ENCODE peak calls at places on chromosomes 16 and 17, in six cellular contexts. One of them, this sample, is unnamed.

GRCh38 chr17:5381542-5381941 is 37.9 kb downstream of the NUP88 start:
- DNase-seq in IMR-90: peak; percentile 34
- DNase-seq in mesendoderm: no peak
- DNase-seq in GM23248: peak; percentile 70
- DNase-seq in fibroblast of lung: peak; percentile 24
- DNase-seq in mammary epithelial cell: peak; percentile 28
- DNase-seq in this sample: peak; percentile 8

GRCh38 chr17:38733315-38734234 is 3.4 kb downstream of the CISD3 start:
- DNase-seq in IMR-90: no peak
- DNase-seq in mesendoderm: peak; percentile 62
- DNase-seq in GM23248: no peak
- DNase-seq in fibroblast of lung: no peak
- DNase-seq in mammary epithelial cell: no peak
- DNase-seq in this sample: no peak

GRCh38 chr17:57697197-57697596 is 47.9 kb downstream of the CCDC182 start:
- DNase-seq in IMR-90: no peak
- DNase-seq in mesendoderm: no peak
- DNase-seq in GM23248: no peak
- DNase-seq in fibroblast of lung: no peak
- DNase-seq in mammary epithelial cell: no peak
- DNase-seq in this sample: no peak

GRCh38 chr16:68644715-68645493 is at the start of gene CDH3:
- DNase-seq in IMR-90: no peak
- DNase-seq in mesendoderm: peak; percentile 87
- DNase-seq in GM23248: peak; percentile 64
- DNase-seq in fibroblast of lung: no peak
- DNase-seq in mammary epithelial cell: peak; percentile 97
- DNase-seq in this sample: peak; percentile 27

GRCh38 chr17:32490101-32490482 is 3.3 kb downstream of the CDK5R1 start:
- DNase-seq in IMR-90: no peak
- DNase-seq in mesendoderm: peak; percentile 22
- DNase-seq in GM23248: no peak
- DNase-seq in fibroblast of lung: no peak
- DNase-seq in mammary epithelial cell: no peak
- DNase-seq in this sample: no peak

GRCh38 chr16:19696312-19696711 is 21.7 kb downstream of the KNOP1 start:
- DNase-seq in IMR-90: peak; percentile 88
- DNase-seq in mesendoderm: no peak
- DNase-seq in GM23248: peak; percentile 88
- DNase-seq in fibroblast of lung: peak; percentile 93
- DNase-seq in mammary epithelial cell: peak; percentile 38
- DNase-seq in this sample: peak; percentile 68

GRCh38 chr16:68596266-68596665 is 48.8 kb upstream of the CDH3 start:
- DNase-seq in IMR-90: no peak
- DNase-seq in mesendoderm: no peak
- DNase-seq in GM23248: no peak
- DNase-seq in fibroblast of lung: no peak
- DNase-seq in mammary epithelial cell: no peak
- DNase-seq in this sample: no peak

GRCh38 chr17:32504166-32504990 is 17.6 kb downstream of the CDK5R1 start:
- DNase-seq in IMR-90: no peak
- DNase-seq in mesendoderm: peak; percentile 51
- DNase-seq in GM23248: peak; percentile 31
- DNase-seq in fibroblast of lung: no peak
- DNase-seq in mammary epithelial cell: no peak
- DNase-seq in this sample: no peak

GRCh38 chr17:18217412-18218015 is 7.9 kb upstream of the LLGL1 start:
- DNase-seq in IMR-90: peak; percentile 45
- DNase-seq in mesendoderm: peak; percentile 70
- DNase-seq in GM23248: peak; percentile 67
- DNase-seq in fibroblast of lung: peak; percentile 51
- DNase-seq in mammary epithelial cell: peak; percentile 34
- DNase-seq in this sample: peak; percentile 83

GRCh38 chr16:72938426-72939164 is 109.3 kb downstream of the ZFHX3 start:
- DNase-seq in IMR-90: peak; percentile 93
- DNase-seq in mesendoderm: no peak
- DNase-seq in GM23248: peak; percentile 97
- DNase-seq in fibroblast of lung: peak; percentile 94
- DNase-seq in mammary epithelial cell: peak; percentile 32
- DNase-seq in this sample: peak; percentile 12

GRCh38 chr17:17198281-17198680 is 7.9 kb downstream of the PLD6 start:
- DNase-seq in IMR-90: no peak
- DNase-seq in mesendoderm: no peak
- DNase-seq in GM23248: peak; percentile 26
- DNase-seq in fibroblast of lung: no peak
- DNase-seq in mammary epithelial cell: no peak
- DNase-seq in this sample: no peak

GRCh38 chr17:39950871-39951348 is 11.9 kb upstream of the GSDMA start:
- DNase-seq in IMR-90: no peak
- DNase-seq in mesendoderm: no peak
- DNase-seq in GM23248: no peak
- DNase-seq in fibroblast of lung: peak; percentile 12
- DNase-seq in mammary epithelial cell: no peak
- DNase-seq in this sample: no peak

GRCh38 chr16:47142469-47143328 is 1.0 kb downstream of the NETO2 start:
- DNase-seq in IMR-90: peak; percentile 44
- DNase-seq in mesendoderm: peak; percentile 68
- DNase-seq in GM23248: peak; percentile 61
- DNase-seq in fibroblast of lung: peak; percentile 60
- DNase-seq in mammary epithelial cell: peak; percentile 33
- DNase-seq in this sample: peak; percentile 70

GRCh38 chr16:61194573-61194972 is 841.7 kb downstream of the CDH8 start:
- DNase-seq in IMR-90: no peak
- DNase-seq in mesendoderm: no peak
- DNase-seq in GM23248: no peak
- DNase-seq in fibroblast of lung: no peak
- DNase-seq in mammary epithelial cell: no peak
- DNase-seq in this sample: no peak

GRCh38 chr17:73343168-73343634 is 31.4 kb upstream of the CDC42EP4 start:
- DNase-seq in IMR-90: peak; percentile 88
- DNase-seq in mesendoderm: peak; percentile 96
- DNase-seq in GM23248: peak; percentile 90
- DNase-seq in fibroblast of lung: peak; percentile 86
- DNase-seq in mammary epithelial cell: peak; percentile 64
- DNase-seq in this sample: peak; percentile 94

GRCh38 chr17:73297934-73298861 is 13.6 kb downstream of the CDC42EP4 start:
- DNase-seq in IMR-90: no peak
- DNase-seq in mesendoderm: peak; percentile 28
- DNase-seq in GM23248: no peak
- DNase-seq in fibroblast of lung: no peak
- DNase-seq in mammary epithelial cell: no peak
- DNase-seq in this sample: no peak

GRCh38 chr17:5210091-5210490 is 18.4 kb upstream of the ZNF594 start:
- DNase-seq in IMR-90: no peak
- DNase-seq in mesendoderm: no peak
- DNase-seq in GM23248: no peak
- DNase-seq in fibroblast of lung: no peak
- DNase-seq in mammary epithelial cell: no peak
- DNase-seq in this sample: no peak

GRCh38 chr17:4565209-4566141 is 5.1 kb upstream of the GGT6 start:
- DNase-seq in IMR-90: peak; percentile 75
- DNase-seq in mesendoderm: peak; percentile 89
- DNase-seq in GM23248: peak; percentile 90
- DNase-seq in fibroblast of lung: peak; percentile 83
- DNase-seq in mammary epithelial cell: peak; percentile 61
- DNase-seq in this sample: peak; percentile 93

GRCh38 chr17:32772453-32773025 is 104.4 kb downstream of the MYO1D start:
- DNase-seq in IMR-90: no peak
- DNase-seq in mesendoderm: no peak
- DNase-seq in GM23248: no peak
- DNase-seq in fibroblast of lung: no peak
- DNase-seq in mammary epithelial cell: peak; percentile 2
- DNase-seq in this sample: no peak

GRCh38 chr17:43994272-43995149 is 9.9 kb upstream of the NAGS start:
- DNase-seq in IMR-90: peak; percentile 37
- DNase-seq in mesendoderm: peak; percentile 62
- DNase-seq in GM23248: peak; percentile 82
- DNase-seq in fibroblast of lung: peak; percentile 63
- DNase-seq in mammary epithelial cell: peak; percentile 28
- DNase-seq in this sample: peak; percentile 88

GRCh38 chr17:16068323-16068722 is 68.7 kb downstream of the TTC19 start:
- DNase-seq in IMR-90: peak; percentile 17
- DNase-seq in mesendoderm: no peak
- DNase-seq in GM23248: peak; percentile 56
- DNase-seq in fibroblast of lung: peak; percentile 28
- DNase-seq in mammary epithelial cell: no peak
- DNase-seq in this sample: peak; percentile 17

GRCh38 chr17:66989076-66989475 is 24.6 kb downstream of the CACNG4 start:
- DNase-seq in IMR-90: no peak
- DNase-seq in mesendoderm: no peak
- DNase-seq in GM23248: no peak
- DNase-seq in fibroblast of lung: no peak
- DNase-seq in mammary epithelial cell: no peak
- DNase-seq in this sample: no peak

GRCh38 chr17:69448431-69449102 is 34.1 kb downstream of the MAP2K6 start:
- DNase-seq in IMR-90: no peak
- DNase-seq in mesendoderm: peak; percentile 98
- DNase-seq in GM23248: no peak
- DNase-seq in fibroblast of lung: no peak
- DNase-seq in mammary epithelial cell: no peak
- DNase-seq in this sample: peak; percentile 4

GRCh38 chr17:4162775-4163498 is 19.9 kb downstream of the CYB5D2 start:
- DNase-seq in IMR-90: peak; percentile 13
- DNase-seq in mesendoderm: no peak
- DNase-seq in GM23248: no peak
- DNase-seq in fibroblast of lung: peak; percentile 24
- DNase-seq in mammary epithelial cell: no peak
- DNase-seq in this sample: peak; percentile 29

GRCh38 chr16:69417537-69418199 is 6.8 kb upstream of the CYB5B start:
- DNase-seq in IMR-90: no peak
- DNase-seq in mesendoderm: peak; percentile 97
- DNase-seq in GM23248: peak; percentile 65
- DNase-seq in fibroblast of lung: peak; percentile 51
- DNase-seq in mammary epithelial cell: no peak
- DNase-seq in this sample: peak; percentile 62

GRCh38 chr16:66324785-66325184 is 41.7 kb upstream of the CDH5 start:
- DNase-seq in IMR-90: no peak
- DNase-seq in mesendoderm: peak; percentile 80
- DNase-seq in GM23248: peak; percentile 53
- DNase-seq in fibroblast of lung: no peak
- DNase-seq in mammary epithelial cell: no peak
- DNase-seq in this sample: no peak

GRCh38 chr16:21302898-21303528 is 24.9 kb upstream of the CRYM start:
- DNase-seq in IMR-90: peak; percentile 93
- DNase-seq in mesendoderm: peak; percentile 11
- DNase-seq in GM23248: peak; percentile 91
- DNase-seq in fibroblast of lung: peak; percentile 89
- DNase-seq in mammary epithelial cell: peak; percentile 99
- DNase-seq in this sample: peak; percentile 66

GRCh38 chr17:80760501-80760900 is 215.9 kb downstream of the RPTOR start:
- DNase-seq in IMR-90: no peak
- DNase-seq in mesendoderm: no peak
- DNase-seq in GM23248: no peak
- DNase-seq in fibroblast of lung: no peak
- DNase-seq in mammary epithelial cell: no peak
- DNase-seq in this sample: no peak

GRCh38 chr16:68362314-68362913 is 51.6 kb downstream of the PRMT7 start:
- DNase-seq in IMR-90: no peak
- DNase-seq in mesendoderm: no peak
- DNase-seq in GM23248: no peak
- DNase-seq in fibroblast of lung: no peak
- DNase-seq in mammary epithelial cell: no peak
- DNase-seq in this sample: peak; percentile 7

GRCh38 chr16:50371936-50372595 is 3.3 kb upstream of the BRD7 start:
- DNase-seq in IMR-90: no peak
- DNase-seq in mesendoderm: peak; percentile 47
- DNase-seq in GM23248: peak; percentile 55
- DNase-seq in fibroblast of lung: peak; percentile 21
- DNase-seq in mammary epithelial cell: no peak
- DNase-seq in this sample: peak; percentile 27

GRCh38 chr17:21058098-21058893 is 15.5 kb upstream of the USP22 start:
- DNase-seq in IMR-90: peak; percentile 45
- DNase-seq in mesendoderm: peak; percentile 68
- DNase-seq in GM23248: peak; percentile 80
- DNase-seq in fibroblast of lung: peak; percentile 13
- DNase-seq in mammary epithelial cell: peak; percentile 9
- DNase-seq in this sample: peak; percentile 51
- H3K9ac ChIP-seq in IMR-90: no peak overlapping the region
- H3K9ac ChIP-seq in mesendoderm: no peak overlapping the region
- H3K9ac ChIP-seq in GM23248: no peak overlapping the region
- H3K9ac ChIP-seq in fibroblast of lung: no peak overlapping the region
- H3K9ac ChIP-seq in mammary epithelial cell: no peak overlapping the region
- H3K9ac ChIP-seq in this sample: no peak overlapping the region

DNA sequence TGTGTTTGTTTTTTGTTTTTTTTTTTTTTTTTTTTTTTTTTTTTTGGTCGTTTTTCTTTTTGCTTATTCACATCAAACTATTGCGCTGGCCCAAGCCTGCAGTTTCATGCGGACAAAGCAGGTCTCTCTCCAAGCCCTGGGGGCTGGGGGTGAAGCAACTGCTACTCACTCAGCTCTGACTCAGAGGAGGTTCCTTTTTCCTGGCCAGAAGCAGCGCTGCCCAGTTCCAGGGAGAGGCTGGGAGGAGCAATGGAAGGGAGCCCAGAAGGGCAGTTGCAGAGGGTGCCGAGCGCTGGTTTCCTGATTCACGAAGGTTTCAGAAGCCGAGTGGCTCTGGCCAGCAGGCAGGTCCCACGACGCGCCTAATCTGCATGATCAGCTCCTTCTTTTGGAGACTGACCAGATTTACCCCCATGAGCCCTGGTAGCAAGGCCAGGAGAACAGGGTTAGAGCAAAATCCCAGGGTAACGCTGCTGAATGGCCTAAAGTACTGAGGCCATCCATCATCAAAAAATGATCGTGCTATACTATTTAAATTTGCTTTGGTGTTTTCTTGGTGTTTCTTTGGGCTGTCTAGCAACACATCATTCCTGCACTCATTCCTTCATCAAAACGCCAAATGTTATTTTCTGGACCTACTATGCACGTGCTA is 144.7 kb upstream of the SOX9 start:
- DNase-seq in IMR-90: peak; percentile 97
- DNase-seq in mesendoderm: peak; percentile 67
- DNase-seq in GM23248: peak; percentile 100
- DNase-seq in fibroblast of lung: peak; percentile 98
- DNase-seq in mammary epithelial cell: peak; percentile 98
- DNase-seq in this sample: peak; percentile 92
- H3K4me3 ChIP-seq in IMR-90: no peak overlapping the region
- H3K4me3 ChIP-seq in mesendoderm: no peak overlapping the region
- H3K4me3 ChIP-seq in GM23248: peak overlapping the region; percentile 67
- H3K4me3 ChIP-seq in fibroblast of lung: no peak overlapping the region
- H3K4me3 ChIP-seq in mammary epithelial cell: peak overlapping the region; percentile 27
- H3K4me3 ChIP-seq in this sample: peak overlapping the region; percentile 82

GRCh38 chr16:88449267-88449561 is 3.9 kb upstream of the ZFPM1 start:
- DNase-seq in IMR-90: no peak
- DNase-seq in mesendoderm: no peak
- DNase-seq in GM23248: peak; percentile 30
- DNase-seq in fibroblast of lung: no peak
- DNase-seq in mammary epithelial cell: no peak
- DNase-seq in this sample: no peak
- H3K9ac ChIP-seq in IMR-90: no peak overlapping the region
- H3K9ac ChIP-seq in mesendoderm: no peak overlapping the region
- H3K9ac ChIP-seq in GM23248: no peak overlapping the region
- H3K9ac ChIP-seq in fibroblast of lung: no peak overlapping the region
- H3K9ac ChIP-seq in mammary epithelial cell: no peak overlapping the region
- H3K9ac ChIP-seq in this sample: no peak overlapping the region

DNA sequence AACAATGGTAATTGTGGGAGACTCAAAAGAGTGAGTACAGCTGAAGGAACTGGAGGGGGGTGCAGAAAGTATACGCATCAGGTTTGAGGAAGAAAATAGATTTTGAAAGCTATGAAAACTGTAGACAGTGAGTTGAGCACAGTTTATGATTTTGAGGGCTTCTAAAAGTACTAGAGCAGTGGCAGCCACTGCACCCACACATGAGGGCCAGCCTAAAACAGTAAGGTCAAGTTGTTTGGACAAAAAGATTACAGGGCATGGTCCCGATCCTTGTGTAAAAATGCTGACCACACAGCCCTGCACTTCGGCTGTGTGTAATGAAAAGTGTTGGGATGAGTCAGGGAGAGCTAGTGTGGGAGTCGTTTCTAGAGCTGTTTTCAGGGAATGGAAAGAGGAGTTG is 2282.1 kb downstream of the TP53TG3F start:
- DNase-seq in IMR-90: no peak
- DNase-seq in mesendoderm: no peak
- DNase-seq in GM23248: no peak
- DNase-seq in fibroblast of lung: no peak
- DNase-seq in mammary epithelial cell: no peak
- DNase-seq in this sample: no peak
- H3K4me3 ChIP-seq in IMR-90: no peak overlapping the region
- H3K4me3 ChIP-seq in mesendoderm: no peak overlapping the region
- H3K4me3 ChIP-seq in GM23248: no peak overlapping the region
- H3K4me3 ChIP-seq in fibroblast of lung: no peak overlapping the region
- H3K4me3 ChIP-seq in mammary epithelial cell: no peak overlapping the region
- H3K4me3 ChIP-seq in this sample: no peak overlapping the region

This sample was measured in adipocyte.